ENCODE peak calls at places on chromosome 1, in six cellular contexts. Z is heart left ventricle, E is RWPE1, N is naive B cell, T is HepG2, K is astrocyte of the hippocampus. J is an unnamed sample.

GRCh38 chr1:104195395-104195794 is 445.7 kb downstream of the AMY1C start:
- DNase-seq in T (peak; percentile 0), Z (no peak), N (no peak), E (peak; percentile 20), K (no peak), J (no peak)

GRCh38 chr1:184970691-184971161 is 3.6 kb downstream of the NIBAN1 start:
- DNase-seq in K (peak; percentile 48), Z (no peak), E (no peak), T (no peak), N (no peak), J (peak; percentile 55)

GRCh38 chr1:182586380-182586779 is 2.7 kb downstream of the RNASEL start:
- DNase-seq in Z (no peak), E (no peak), K (no peak), T (no peak), N (no peak), J (no peak)

GRCh38 chr1:57067863-57068262 is 102.0 kb upstream of the C8B start:
- DNase-seq in N (no peak), E (no peak), Z (no peak), K (peak; percentile 67), T (no peak), J (no peak)

GRCh38 chr1:210446479-210446878 is 117.8 kb downstream of the HHAT start:
- DNase-seq in Z (no peak), T (no peak), E (no peak), K (no peak), N (no peak), J (peak; percentile 61)

GRCh38 chr1:177770096-177770495 is 199.8 kb downstream of the SEC16B start:
- DNase-seq in Z (no peak), K (no peak), T (no peak), N (no peak), E (no peak), J (no peak)

GRCh38 chr1:212430955-212431394 is 1.7 kb upstream of the NENF start:
- DNase-seq in T (no peak), E (no peak), Z (no peak), N (no peak), K (no peak), J (no peak)

GRCh38 chr1:36572906-36573305 is 90.2 kb upstream of the CSF3R start:
- DNase-seq in N (no peak), K (no peak), E (no peak), T (no peak), Z (no peak), J (no peak)

GRCh38 chr1:42936309-42937078 is 22.2 kb downstream of the SLC2A1 start:
- DNase-seq in K (peak; percentile 61), E (peak; percentile 79), Z (no peak), N (no peak), T (no peak), J (peak; percentile 93)